ENCODE peak calls at places on chromosomes 5 and 9, in nine cellular contexts. J is lung microvascular endothelial cell; G is GM10248; C is pancreas; Z is cardiac muscle cell; L is stimulated activated CD8-positive, alpha-beta memory T cell treated with anti-CD3 and anti-CD28 coated beads, Interleukin-15, amount 100 ng/mL, for 1 hour; V is T-helper 9 cell; N is NCI-H1105 treated with DMSO at 0.1 percent for 48 hours; U is thoracic aorta. X is an unnamed sample.

GRCh38 chr9:74777136-74777879 is 110.4 kb downstream of the TRPM6 start:
- DNase-seq in J (peak; percentile 77), G (peak; percentile 51), C (peak; percentile 16), Z (peak; percentile 72), L (peak; percentile 56), V (peak; percentile 62), N (peak; percentile 56), U (peak; percentile 15), X (peak; percentile 52)

GRCh38 chr9:20409321-20410092 is 212.8 kb downstream of the MLLT3 start:
- DNase-seq in J (no peak), G (no peak), C (no peak), Z (no peak), L (no peak), V (no peak), N (no peak), U (no peak), X (no peak)

GRCh38 chr9:37220971-37221370 is 100.6 kb downstream of the ZCCHC7 start:
- DNase-seq in J (no peak), G (no peak), C (no peak), Z (peak; percentile 34), L (no peak), V (no peak), N (no peak), U (no peak), X (no peak)

GRCh38 chr5:131169810-131170539 is 769 bp upstream of the LYRM7 start:
- DNase-seq in J (peak; percentile 26), G (no peak), C (no peak), Z (no peak), L (no peak), V (no peak), N (peak; percentile 34), U (no peak), X (no peak)

GRCh38 chr5:164663223-164663989 is 1158.0 kb downstream of the MAT2B start:
- DNase-seq in J (no peak), G (no peak), C (no peak), Z (no peak), L (no peak), V (no peak), N (no peak), U (no peak), X (no peak)

GRCh38 chr5:90446961-90447360 is 27.6 kb downstream of the MBLAC2 start:
- DNase-seq in J (no peak), G (no peak), C (no peak), Z (peak; percentile 76), L (no peak), V (no peak), N (no peak), U (no peak), X (no peak)

GRCh38 chr5:83405662-83406061 is 65.9 kb upstream of the VCAN start:
- DNase-seq in J (no peak), G (no peak), C (no peak), Z (no peak), L (no peak), V (no peak), N (no peak), U (no peak), X (no peak)

GRCh38 chr9:16817002-16817401 is 53.5 kb downstream of the BNC2 start:
- DNase-seq in J (no peak), G (no peak), C (no peak), Z (no peak), L (no peak), V (no peak), N (no peak), U (no peak), X (no peak)

GRCh38 chr9:1044643-1045042 is 5.5 kb upstream of the DMRT2 start:
- DNase-seq in J (no peak), G (no peak), C (no peak), Z (peak; percentile 33), L (no peak), V (no peak), N (no peak), U (no peak), X (no peak)

GRCh38 chr9:112120046-112120373 is 55.1 kb downstream of the SUSD1 start:
- DNase-seq in J (no peak), G (no peak), C (no peak), Z (no peak), L (no peak), V (no peak), N (no peak), U (no peak), X (no peak)

X was measured in endothelial cell of umbilical vein.